ENCODE peak calls at places on chromosomes 4 and X, in seven cellular contexts. E, Z, L, W, B, I and K are unnamed samples.

GRCh38 chrX:18638397-18638796 is 33.5 kb downstream of the RS1 start:
- DNase-seq in E (no peak), Z (no peak), L (no peak), W (no peak), B (no peak), I (no peak), K (no peak)

GRCh38 chr4:87489678-87490077 is 39.5 kb downstream of the SPARCL1 start:
- DNase-seq in E (no peak), Z (no peak), L (no peak), W (no peak), B (no peak), I (peak; percentile 63), K (no peak)

GRCh38 chrX:136405126-136405525 is 82.6 kb upstream of the BRS3 start:
- DNase-seq in E (no peak), Z (no peak), L (no peak), W (no peak), B (no peak), I (no peak), K (no peak)

GRCh38 chr4:68912807-68913206 is 38.8 kb downstream of the UGT2A3 start:
- DNase-seq in E (no peak), Z (no peak), L (no peak), W (no peak), B (no peak), I (no peak), K (no peak)

GRCh38 chr4:102675142-102675541 is 85.6 kb downstream of the MANBA start:
- DNase-seq in E (no peak), Z (no peak), L (no peak), W (no peak), B (no peak), I (no peak), K (no peak)

GRCh38 chrX:74923942-74924448 is 1.3 kb downstream of the NEXMIF start:
- DNase-seq in E (no peak), Z (no peak), L (no peak), W (no peak), B (no peak), I (no peak), K (no peak)

GRCh38 chr4:185359767-185360446 is 35.8 kb downstream of the LRP2BP start:
- DNase-seq in E (no peak), Z (no peak), L (no peak), W (no peak), B (peak; percentile 39), I (peak; percentile 79), K (no peak)

GRCh38 chrX:65241059-65241721 is 264.9 kb upstream of the ZC4H2 start:
- DNase-seq in E (no peak), Z (no peak), L (no peak), W (no peak), B (no peak), I (no peak), K (no peak)

GRCh38 chr4:105122334-105122733 is 24.3 kb upstream of the TET2 start:
- DNase-seq in E (peak; percentile 10), Z (no peak), L (no peak), W (no peak), B (no peak), I (peak; percentile 13), K (no peak)

GRCh38 chr4:87819281-87819919 is 13.4 kb upstream of the MEPE start:
- DNase-seq in E (no peak), Z (no peak), L (no peak), W (no peak), B (peak; percentile 18), I (no peak), K (no peak)

GRCh38 chr4:105586638-105587328 is 34.4 kb downstream of the ARHGEF38 start:
- DNase-seq in E (no peak), Z (no peak), L (no peak), W (no peak), B (no peak), I (no peak), K (no peak)

GRCh38 chrX:40011483-40012038 is 86.2 kb downstream of the BCOR start:
- DNase-seq in E (no peak), Z (no peak), L (peak; percentile 29), W (no peak), B (no peak), I (no peak), K (no peak)

GRCh38 chrX:13380230-13380629 is 60.4 kb upstream of the ATXN3L start:
- DNase-seq in E (peak; percentile 2), Z (no peak), L (no peak), W (no peak), B (no peak), I (peak; percentile 2), K (no peak)

GRCh38 chr4:99205104-99205979 is 13.7 kb downstream of the ADH6 start:
- DNase-seq in E (no peak), Z (no peak), L (peak; percentile 2), W (no peak), B (no peak), I (no peak), K (no peak)

GRCh38 chr4:183492791-183493221 is 12.1 kb upstream of the ING2 start:
- DNase-seq in E (peak; percentile 37), Z (no peak), L (no peak), W (no peak), B (no peak), I (peak; percentile 35), K (no peak)

GRCh38 chrX:109880629-109881028 is 122.3 kb upstream of the TMEM164 start:
- DNase-seq in E (no peak), Z (no peak), L (peak; percentile 79), W (no peak), B (no peak), I (no peak), K (no peak)

GRCh38 chrX:13520441-13520840 is 49.0 kb upstream of the EGFL6 start:
- DNase-seq in E (no peak), Z (no peak), L (no peak), W (no peak), B (no peak), I (peak; percentile 44), K (no peak)

GRCh38 chrX:48971325-48972213 is at the start of gene KCND1:
- DNase-seq in E (no peak), Z (peak; percentile 29), L (no peak), W (no peak), B (peak; percentile 49), I (peak; percentile 44), K (no peak)

GRCh38 chrX:154396948-154397887 is 959 bp upstream of the RPL10 start:
- DNase-seq in E (no peak), Z (peak; percentile 73), L (peak; percentile 81), W (no peak), B (peak; percentile 61), I (peak; percentile 61), K (no peak)
- TF ChIP-seq POLR2A in E (no peak), Z (no peak), L (peak; percentile 31), W (no peak), B (no peak), I (no peak), K (peak; percentile 30)

GRCh38 chr4:131566026-131566425 is 1583.1 kb upstream of the PCDH10 start:
- DNase-seq in E (no peak), Z (no peak), L (no peak), W (no peak), B (no peak), I (no peak), K (no peak)
- TF ChIP-seq POLR2A in E (no peak), Z (no peak), L (no peak), W (no peak), B (no peak), I (no peak), K (no peak)

DNA sequence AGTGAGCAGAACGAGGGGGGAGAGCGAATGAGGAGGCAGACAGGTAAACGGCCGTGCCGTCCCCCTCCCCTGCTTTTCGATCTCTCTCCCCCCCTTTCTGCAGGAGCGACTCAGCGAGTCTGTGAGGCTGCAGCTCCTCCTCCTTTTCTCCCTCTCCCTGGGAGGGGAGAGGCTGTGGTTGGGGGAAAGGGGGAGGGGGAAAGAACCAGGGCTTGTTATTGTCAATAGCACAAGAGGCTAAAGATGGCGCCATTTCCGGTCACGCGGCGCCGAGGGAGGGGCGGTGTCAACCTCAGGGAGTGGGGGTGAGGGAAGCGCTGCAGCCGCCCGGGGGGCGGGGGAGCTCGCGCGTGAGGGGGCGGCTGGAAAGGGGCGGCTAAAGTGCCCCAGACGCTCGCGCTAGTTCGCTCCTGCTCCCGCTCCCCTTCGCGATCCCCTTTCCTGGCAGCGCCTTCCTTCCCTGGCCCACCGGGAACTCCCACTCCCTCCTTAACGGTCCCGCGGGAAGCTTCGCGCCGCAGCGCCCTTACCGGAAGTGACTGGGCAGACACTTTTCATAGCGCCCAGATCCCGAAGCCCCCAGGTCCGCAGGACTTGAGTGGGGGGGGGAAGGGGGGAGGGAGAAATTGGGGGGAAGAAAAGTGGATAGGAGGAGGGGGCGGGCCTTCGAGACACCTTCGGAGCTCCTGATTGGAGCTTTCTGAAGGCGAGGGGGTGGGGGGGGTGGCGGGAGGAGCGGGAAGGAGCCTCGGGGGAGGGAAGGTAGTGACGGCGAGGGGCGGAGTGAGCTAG is at the start of gene CUL4B:
- DNase-seq in E (peak; percentile 52), Z (peak; percentile 90), L (peak; percentile 96), W (peak; percentile 79), B (peak; percentile 90), I (peak; percentile 95), K (peak; percentile 98)
- TF ChIP-seq POLR2A in E (peak; percentile 52), Z (no peak), L (peak; percentile 18), W (peak; percentile 47), B (peak; percentile 81), I (peak; percentile 75), K (no peak)

GRCh38 chrX:53087378-53087777 is 5.2 kb downstream of the TSPYL2 start:
- DNase-seq in E (no peak), Z (no peak), L (no peak), W (no peak), B (no peak), I (no peak), K (no peak)
- TF ChIP-seq POLR2A in E (no peak), Z (no peak), L (no peak), W (no peak), B (no peak), I (no peak), K (no peak)

DNA sequence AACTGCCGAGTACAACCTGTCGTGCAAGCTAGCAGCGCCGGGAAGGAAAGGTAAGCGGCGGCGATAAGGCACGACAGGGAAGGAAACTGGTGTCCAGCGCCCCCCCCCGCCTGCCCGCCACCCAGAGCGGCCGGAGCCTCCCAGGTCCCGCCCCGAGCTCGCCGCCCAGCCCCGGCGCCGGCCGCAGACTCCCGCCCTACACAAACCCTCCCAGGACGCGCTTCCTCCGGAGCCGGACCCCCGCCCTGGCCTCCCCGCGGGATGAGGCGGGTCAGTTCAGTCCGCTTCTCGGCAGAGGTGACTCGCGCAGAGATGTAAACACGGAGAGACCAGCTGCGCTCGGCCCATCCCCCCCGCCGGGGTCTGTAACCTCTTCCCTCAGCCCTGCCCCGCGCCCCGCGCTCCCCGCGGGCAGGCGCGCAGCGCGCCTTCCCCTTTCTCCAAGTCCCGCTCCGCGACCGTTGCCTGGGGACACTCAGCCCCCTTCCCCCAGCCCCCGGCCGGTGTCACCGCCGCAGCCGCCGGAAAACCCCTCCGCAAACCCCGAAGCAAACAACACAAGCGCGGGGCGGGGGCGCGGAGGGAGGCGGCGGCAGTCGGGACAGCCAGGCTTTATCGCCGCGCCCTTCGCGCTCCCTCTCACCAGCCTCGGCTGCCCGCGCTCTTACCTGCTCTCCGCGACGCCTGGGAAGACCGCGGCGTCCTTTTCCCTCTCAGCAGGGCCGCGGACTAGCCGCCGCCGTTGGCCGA is 544 bp downstream of the ELF2 start:
- DNase-seq in E (peak; percentile 35), Z (peak; percentile 91), L (peak; percentile 91), W (peak; percentile 23), B (peak; percentile 76), I (peak; percentile 84), K (no peak)
- TF ChIP-seq POLR2A in E (peak; percentile 21), Z (no peak), L (no peak), W (no peak), B (peak; percentile 69), I (peak; percentile 55), K (no peak)

GRCh38 chrX:54808605-54809483 is 1.3 kb downstream of the MAGED2 start:
- DNase-seq in E (peak; percentile 41), Z (peak; percentile 93), L (peak; percentile 92), W (peak; percentile 72), B (peak; percentile 95), I (peak; percentile 98), K (peak; percentile 95)
- TF ChIP-seq POLR2A in E (peak; percentile 11), Z (no peak), L (peak; percentile 32), W (no peak), B (no peak), I (peak; percentile 66), K (no peak)